ENCODE peak calls at places on chromosome 15, in six cellular contexts. X is GM12878, P is endothelial cell of umbilical vein, B is H1, G is sigmoid colon, O is GM23338. R is an unnamed sample.

GRCh38 chr15:80669599-80670273 is 25.4 kb upstream of the ABHD17C start:
- DNase-seq in X (no peak), P (no peak), B (no peak), G (no peak), O (no peak), R (no peak)

GRCh38 chr15:31263751-31264533 is 62.7 kb upstream of the KLF13 start:
- DNase-seq in X (peak), P (peak), B (peak), G (peak), O (no peak), R (no peak)

GRCh38 chr15:33656090-33656670 is 312.1 kb upstream of the CHRM5 start:
- DNase-seq in X (no peak), P (no peak), B (no peak), G (no peak), O (no peak), R (no peak)

GRCh38 chr15:85500060-85500708 is 119.8 kb downstream of the AKAP13 start:
- DNase-seq in X (no peak), P (no peak), B (no peak), G (no peak), O (no peak), R (no peak)

GRCh38 chr15:32887090-32887489 is 169.3 kb downstream of the GREM1 start:
- DNase-seq in X (no peak), P (no peak), B (no peak), G (no peak), O (no peak), R (no peak)

GRCh38 chr15:32041294-32041693 is 11.0 kb downstream of the CHRNA7 start:
- DNase-seq in X (no peak), P (no peak), B (no peak), G (no peak), O (peak), R (no peak)

GRCh38 chr15:42048821-42049200 is 28.0 kb upstream of the PLA2G4E start:
- DNase-seq in X (no peak), P (no peak), B (no peak), G (no peak), O (peak), R (no peak)

GRCh38 chr15:81498314-81498713 is 124.3 kb upstream of the TMC3 start:
- DNase-seq in X (no peak), P (no peak), B (no peak), G (no peak), O (no peak), R (no peak)

GRCh38 chr15:38678291-38678690 is 113.7 kb upstream of the RASGRP1 start:
- DNase-seq in X (no peak), P (no peak), B (no peak), G (no peak), O (no peak), R (no peak)

GRCh38 chr15:63165166-63165859 is 8.0 kb upstream of the RPS27L start:
- DNase-seq in X (no peak), P (no peak), B (peak), G (no peak), O (no peak), R (no peak)

GRCh38 chr15:70088887-70089691 is 8.6 kb downstream of the TLE3 start:
- DNase-seq in X (no peak), P (no peak), B (no peak), G (no peak), O (peak), R (no peak)

GRCh38 chr15:64883097-64883581 is 28.6 kb upstream of the ANKDD1A start:
- DNase-seq in X (peak), P (no peak), B (no peak), G (no peak), O (no peak), R (peak)

GRCh38 chr15:64874131-64874530 is 32.4 kb downstream of the PLEKHO2 start:
- DNase-seq in X (no peak), P (no peak), B (no peak), G (no peak), O (no peak), R (no peak)

GRCh38 chr15:64878708-64879107 is 33.0 kb upstream of the ANKDD1A start:
- DNase-seq in X (no peak), P (peak), B (no peak), G (peak), O (no peak), R (no peak)

GRCh38 chr15:64875641-64876223 is 34.0 kb downstream of the PLEKHO2 start:
- DNase-seq in X (no peak), P (no peak), B (no peak), G (no peak), O (no peak), R (no peak)

DNA sequence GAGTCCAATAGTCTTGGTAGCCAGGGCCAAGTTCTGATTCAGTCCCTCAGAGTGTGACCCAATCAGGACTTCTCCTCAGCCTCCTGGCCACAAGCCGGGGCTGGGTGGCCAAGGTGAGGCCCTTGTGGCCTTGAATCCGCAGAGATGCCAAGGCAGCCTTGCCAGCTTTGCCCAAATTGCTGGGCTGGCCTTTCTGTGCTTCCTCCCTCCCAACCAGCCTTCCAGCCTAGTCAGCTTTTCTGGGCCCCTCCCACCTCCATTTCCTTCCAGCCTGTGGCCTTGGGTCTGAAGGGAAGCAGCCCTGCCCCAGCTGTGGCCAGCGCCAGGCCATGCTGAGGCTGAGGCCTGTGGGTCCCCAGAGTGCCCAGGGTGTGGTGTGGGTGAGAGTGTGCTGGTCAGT is 34.3 kb upstream of the ANKDD1A start:
- DNase-seq in X (no peak), P (peak), B (no peak), G (peak), O (no peak), R (no peak)
- TF ChIP-seq POLR2AphosphoS5 in X (no peak), P (no peak), B (no peak), G (peak), O (no peak), R (no peak)

DNA sequence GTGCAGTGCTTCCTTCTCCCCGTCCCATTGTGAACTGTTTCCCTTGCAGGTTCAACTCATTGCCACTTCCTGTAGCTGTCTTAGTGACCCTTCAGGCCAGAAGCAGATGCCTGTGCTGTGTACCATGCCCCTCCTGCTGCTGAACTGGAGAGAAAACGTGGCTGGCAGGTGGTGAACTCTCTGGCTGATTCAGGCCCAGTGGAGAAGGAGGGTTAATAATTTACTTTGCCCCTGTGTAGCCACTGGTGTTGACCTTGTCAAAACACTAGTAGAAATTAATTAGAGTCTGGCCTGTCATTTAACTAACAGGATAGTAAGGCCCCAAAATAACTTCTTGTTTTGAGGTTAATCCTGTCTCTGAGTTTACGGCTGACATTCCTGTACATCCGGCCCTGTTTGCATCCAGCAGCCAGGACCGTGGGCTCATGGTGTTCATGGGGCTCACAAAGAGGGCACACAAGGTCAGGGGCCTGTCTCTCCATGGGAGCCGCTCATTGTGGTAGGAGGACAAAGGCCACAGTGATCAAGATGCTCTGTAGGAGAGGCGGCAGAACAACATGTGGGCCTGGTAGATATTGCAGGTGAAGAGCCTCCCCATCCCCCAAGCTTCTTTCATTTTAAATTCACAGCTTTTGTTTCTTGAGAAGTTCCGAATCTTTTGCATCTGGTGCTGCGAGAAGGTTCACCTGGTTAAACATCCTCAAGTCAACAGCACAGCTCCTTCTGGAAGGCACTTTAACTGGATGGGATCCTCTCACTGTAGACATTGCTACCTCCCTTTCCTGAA is 101.6 kb downstream of the CGNL1 start:
- DNase-seq in X (peak), P (no peak), B (no peak), G (no peak), O (peak), R (no peak)
- TF ChIP-seq POLR2AphosphoS5 in X (no peak), P (no peak), B (no peak), G (no peak), O (no peak), R (no peak)

GRCh38 chr15:83904107-83904720 is 250.3 kb downstream of the ADAMTSL3 start:
- DNase-seq in X (no peak), P (no peak), B (no peak), G (peak), O (no peak), R (no peak)
- TF ChIP-seq POLR2AphosphoS5 in X (no peak), P (no peak), B (no peak), G (peak), O (no peak), R (no peak)

GRCh38 chr15:101437618-101438481 is 51.7 kb downstream of the PCSK6 start:
- DNase-seq in X (no peak), P (no peak), B (peak), G (no peak), O (no peak), R (no peak)

GRCh38 chr15:101439285-101439919 is 50.1 kb downstream of the PCSK6 start:
- DNase-seq in X (no peak), P (no peak), B (peak), G (no peak), O (no peak), R (no peak)

GRCh38 chr15:101437209-101437608 is 52.3 kb downstream of the PCSK6 start:
- DNase-seq in X (no peak), P (no peak), B (peak), G (no peak), O (no peak), R (no peak)

GRCh38 chr15:101439920-101440319 is 49.6 kb downstream of the PCSK6 start:
- DNase-seq in X (no peak), P (no peak), B (no peak), G (no peak), O (no peak), R (no peak)

GRCh38 chr15:101438482-101439284 is 50.8 kb downstream of the PCSK6 start:
- DNase-seq in X (no peak), P (no peak), B (peak), G (no peak), O (no peak), R (no peak)
- TF ChIP-seq POLR2AphosphoS5 in X (no peak), P (no peak), B (no peak), G (no peak), O (no peak), R (no peak)

GRCh38 chr15:60372223-60372622 is 25.6 kb downstream of the ANXA2 start:
- DNase-seq in X (no peak), P (no peak), B (no peak), G (no peak), O (no peak), R (no peak)
- TF ChIP-seq POLR2AphosphoS5 in X (no peak), P (peak), B (no peak), G (no peak), O (no peak), R (no peak)

GRCh38 chr15:40438712-40439111 is 2.0 kb upstream of the BAHD1 start:
- DNase-seq in X (no peak), P (no peak), B (no peak), G (no peak), O (no peak), R (no peak)

GRCh38 chr15:40439461-40440299 is 1.1 kb upstream of the BAHD1 start:
- DNase-seq in X (no peak), P (peak), B (peak), G (no peak), O (peak), R (no peak)

GRCh38 chr15:40441012-40441735 is 421 bp downstream of the BAHD1 start:
- DNase-seq in X (no peak), P (peak), B (peak), G (no peak), O (peak), R (no peak)

GRCh38 chr15:40441736-40442531 is 1.2 kb downstream of the BAHD1 start:
- DNase-seq in X (no peak), P (peak), B (no peak), G (no peak), O (peak), R (no peak)

DNA sequence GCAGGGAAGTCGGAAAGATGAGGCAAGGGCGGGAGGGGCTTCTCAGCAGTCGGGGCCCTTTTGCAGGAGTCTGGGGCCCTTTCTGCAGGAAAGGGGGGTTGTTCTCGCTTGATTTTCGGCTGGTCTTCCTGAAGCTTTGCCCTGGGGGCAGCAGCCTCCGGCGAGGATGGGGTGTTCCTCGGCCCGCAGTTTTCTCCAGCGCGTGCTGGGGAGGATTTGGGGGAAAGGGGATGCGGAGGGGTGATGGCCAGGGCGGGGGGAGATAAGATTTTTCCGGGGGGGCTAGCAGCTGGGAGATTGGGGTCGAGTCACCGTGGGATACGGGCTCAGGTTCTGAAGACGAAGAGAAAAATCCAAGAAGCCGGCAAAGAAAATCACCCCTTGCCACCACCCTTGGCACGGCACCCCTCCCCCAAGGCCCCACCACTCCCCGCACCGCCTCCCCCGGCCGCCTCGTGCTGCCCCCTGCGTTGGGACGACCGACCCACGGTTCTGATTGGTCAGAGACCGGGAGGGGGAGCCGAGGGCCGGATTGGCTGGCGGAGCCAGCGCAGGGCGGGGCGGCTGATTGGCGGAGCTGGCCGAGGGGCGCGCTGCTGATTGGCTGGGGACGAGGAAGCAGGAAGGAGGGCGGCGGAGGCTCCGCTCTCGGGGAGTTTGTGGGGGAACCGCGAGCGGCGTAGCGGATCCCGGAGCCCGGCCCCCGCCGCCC is at the start of gene BAHD1:
- DNase-seq in X (peak), P (peak), B (peak), G (peak), O (peak), R (peak)
- TF ChIP-seq POLR2AphosphoS5 in X (peak), P (peak), B (no peak), G (peak), O (peak), R (no peak)

R was measured in GM12891.